ENCODE peak calls at places on chromosome 10, in eight cellular contexts. O, Q, I, X, W, T, V and H are unnamed samples.

GRCh38 chr10:29451946-29452345 is 163.1 kb downstream of the LYZL1 start:
- DNase-seq in O (no peak), Q (no peak), I (no peak), X (no peak), W (no peak), T (no peak), V (no peak), H (no peak)

GRCh38 chr10:5609952-5610616 is 56.3 kb downstream of the ASB13 start:
- DNase-seq in O (no peak), Q (no peak), I (no peak), X (no peak), W (no peak), T (no peak), V (no peak), H (peak; percentile 20)

GRCh38 chr10:34768261-34768971 is 46.7 kb downstream of the PARD3 start:
- DNase-seq in O (peak; percentile 90), Q (no peak), I (no peak), X (no peak), W (peak; percentile 77), T (no peak), V (no peak), H (peak; percentile 91)

GRCh38 chr10:98446656-98447221 is at the start of gene HPS1:
- DNase-seq in O (peak; percentile 93), Q (peak; percentile 96), I (peak; percentile 57), X (no peak), W (peak; percentile 69), T (peak; percentile 94), V (peak; percentile 42), H (peak; percentile 82)

GRCh38 chr10:54614062-54614461 is 187.0 kb downstream of the PCDH15 start:
- DNase-seq in O (no peak), Q (no peak), I (no peak), X (no peak), W (no peak), T (no peak), V (no peak), H (no peak)

GRCh38 chr10:70586348-70586930 is 16.1 kb downstream of the PRF1 start:
- DNase-seq in O (no peak), Q (no peak), I (no peak), X (no peak), W (no peak), T (no peak), V (no peak), H (no peak)

GRCh38 chr10:74011016-74011415 is 13.1 kb downstream of the VCL start:
- DNase-seq in O (no peak), Q (no peak), I (no peak), X (no peak), W (no peak), T (no peak), V (no peak), H (no peak)

GRCh38 chr10:28139138-28139537 is 140.3 kb upstream of the ODAD2 start:
- DNase-seq in O (no peak), Q (no peak), I (peak; percentile 81), X (no peak), W (peak; percentile 46), T (no peak), V (no peak), H (no peak)

GRCh38 chr10:71769279-71769823 is 4.0 kb downstream of the VSIR start:
- DNase-seq in O (peak; percentile 15), Q (no peak), I (peak; percentile 87), X (no peak), W (no peak), T (no peak), V (peak; percentile 80), H (no peak)

GRCh38 chr10:128869101-128869712 is 597.8 kb upstream of the MGMT start:
- DNase-seq in O (no peak), Q (no peak), I (no peak), X (no peak), W (no peak), T (no peak), V (no peak), H (no peak)

GRCh38 chr10:24518411-24518810 is 205.3 kb downstream of the ARHGAP21 start:
- DNase-seq in O (no peak), Q (no peak), I (no peak), X (no peak), W (no peak), T (no peak), V (no peak), H (no peak)

GRCh38 chr10:58282615-58283014 is 13.7 kb downstream of the CISD1 start:
- DNase-seq in O (no peak), Q (no peak), I (peak; percentile 93), X (no peak), W (no peak), T (no peak), V (peak; percentile 70), H (no peak)

GRCh38 chr10:86333813-86334514 is 32.6 kb downstream of the GRID1 start:
- DNase-seq in O (peak; percentile 4), Q (no peak), I (no peak), X (no peak), W (no peak), T (no peak), V (no peak), H (no peak)

GRCh38 chr10:127196227-127196954 is at the start of gene INSYN2A:
- DNase-seq in O (peak; percentile 50), Q (peak; percentile 69), I (peak; percentile 37), X (no peak), W (peak; percentile 54), T (no peak), V (no peak), H (peak; percentile 26)

GRCh38 chr10:70561051-70561450 is 41.5 kb downstream of the PRF1 start:
- DNase-seq in O (peak; percentile 63), Q (no peak), I (no peak), X (peak; percentile 25), W (peak; percentile 81), T (no peak), V (no peak), H (no peak)

GRCh38 chr10:34859170-34859569 is 44.1 kb upstream of the PARD3 start:
- DNase-seq in O (no peak), Q (no peak), I (no peak), X (no peak), W (no peak), T (no peak), V (no peak), H (peak; percentile 29)

GRCh38 chr10:114881462-114881861 is 56.5 kb upstream of the TRUB1 start:
- DNase-seq in O (no peak), Q (peak; percentile 54), I (no peak), X (no peak), W (peak; percentile 20), T (no peak), V (no peak), H (no peak)

GRCh38 chr10:71748671-71749191 is 24.6 kb downstream of the VSIR start:
- DNase-seq in O (peak; percentile 90), Q (no peak), I (peak; percentile 50), X (no peak), W (no peak), T (peak; percentile 87), V (peak; percentile 58), H (peak; percentile 86)

GRCh38 chr10:112775892-112776679 is 174.0 kb upstream of the TCF7L2 start:
- DNase-seq in O (no peak), Q (no peak), I (no peak), X (no peak), W (no peak), T (no peak), V (no peak), H (no peak)

GRCh38 chr10:45480294-45480693 is 106.3 kb downstream of the ALOX5 start:
- DNase-seq in O (no peak), Q (no peak), I (no peak), X (no peak), W (no peak), T (no peak), V (no peak), H (no peak)

GRCh38 chr10:95400789-95401188 is 110.0 kb upstream of the PDLIM1 start:
- DNase-seq in O (no peak), Q (no peak), I (no peak), X (no peak), W (no peak), T (peak; percentile 17), V (no peak), H (no peak)

GRCh38 chr10:127964644-127965043 is 57.7 kb downstream of the PTPRE start:
- DNase-seq in O (no peak), Q (no peak), I (no peak), X (no peak), W (no peak), T (no peak), V (no peak), H (no peak)

GRCh38 chr10:5449227-5449626 is 36.9 kb downstream of the NET1 start:
- DNase-seq in O (no peak), Q (no peak), I (peak; percentile 56), X (no peak), W (no peak), T (no peak), V (no peak), H (no peak)

GRCh38 chr10:131723601-131724530 is 176.9 kb upstream of the PPP2R2D start:
- DNase-seq in O (no peak), Q (no peak), I (no peak), X (no peak), W (no peak), T (peak; percentile 33), V (no peak), H (no peak)

GRCh38 chr10:46292573-46293023 is 5.8 kb downstream of the ANTXRL start:
- DNase-seq in O (no peak), Q (no peak), I (no peak), X (no peak), W (no peak), T (no peak), V (no peak), H (no peak)

GRCh38 chr10:122642726-122643605 is 56.7 kb downstream of the C10orf120 start:
- DNase-seq in O (no peak), Q (no peak), I (no peak), X (no peak), W (no peak), T (no peak), V (no peak), H (no peak)

GRCh38 chr10:92291921-92292860 is 1.2 kb downstream of the MARCHF5 start:
- DNase-seq in O (peak; percentile 63), Q (peak; percentile 35), I (peak; percentile 71), X (peak; percentile 2), W (peak; percentile 60), T (peak; percentile 61), V (peak; percentile 37), H (peak; percentile 64)